ENCODE peak calls at places on chromosomes 5 and 9, in nine cellular contexts. One of them, this sample, is unnamed.

GRCh38 chr5:178113141-178113787 is at the start of gene N4BP3:
- DNase-seq in cardiac septum: no peak
- DNase-seq in brain microvascular endothelial cell: no peak
- DNase-seq in iPS DF 6.9: no peak
- DNase-seq in iPS-NIHi11: peak
- DNase-seq in AG09309: no peak
- DNase-seq in GM03348: peak
- DNase-seq in fibroblast of the conjunctiva: no peak
- DNase-seq in iris pigment epithelial cell: peak
- DNase-seq in this sample: peak

GRCh38 chr9:136003356-136004218 is 42.4 kb upstream of the UBAC1 start:
- DNase-seq in cardiac septum: no peak
- DNase-seq in brain microvascular endothelial cell: no peak
- DNase-seq in iPS DF 6.9: no peak
- DNase-seq in iPS-NIHi11: no peak
- DNase-seq in AG09309: no peak
- DNase-seq in GM03348: no peak
- DNase-seq in fibroblast of the conjunctiva: no peak
- DNase-seq in iris pigment epithelial cell: no peak
- DNase-seq in this sample: no peak

GRCh38 chr5:110356687-110357086 is 369.8 kb downstream of the TMEM232 start:
- DNase-seq in cardiac septum: no peak
- DNase-seq in brain microvascular endothelial cell: peak
- DNase-seq in iPS DF 6.9: no peak
- DNase-seq in iPS-NIHi11: no peak
- DNase-seq in AG09309: no peak
- DNase-seq in GM03348: no peak
- DNase-seq in fibroblast of the conjunctiva: no peak
- DNase-seq in iris pigment epithelial cell: peak
- DNase-seq in this sample: no peak

GRCh38 chr5:103744159-103744558 is 181.6 kb upstream of the NUDT12 start:
- DNase-seq in cardiac septum: no peak
- DNase-seq in brain microvascular endothelial cell: peak
- DNase-seq in iPS DF 6.9: no peak
- DNase-seq in iPS-NIHi11: no peak
- DNase-seq in AG09309: peak
- DNase-seq in GM03348: peak
- DNase-seq in fibroblast of the conjunctiva: peak
- DNase-seq in iris pigment epithelial cell: peak
- DNase-seq in this sample: no peak

GRCh38 chr9:129983891-129984290 is 59.1 kb downstream of the FNBP1 start:
- DNase-seq in cardiac septum: no peak
- DNase-seq in brain microvascular endothelial cell: no peak
- DNase-seq in iPS DF 6.9: no peak
- DNase-seq in iPS-NIHi11: no peak
- DNase-seq in AG09309: no peak
- DNase-seq in GM03348: peak
- DNase-seq in fibroblast of the conjunctiva: no peak
- DNase-seq in iris pigment epithelial cell: peak
- DNase-seq in this sample: no peak

GRCh38 chr9:70407081-70407503 is 7.4 kb downstream of the KLF9 start:
- DNase-seq in cardiac septum: no peak
- DNase-seq in brain microvascular endothelial cell: peak
- DNase-seq in iPS DF 6.9: no peak
- DNase-seq in iPS-NIHi11: no peak
- DNase-seq in AG09309: peak
- DNase-seq in GM03348: peak
- DNase-seq in fibroblast of the conjunctiva: no peak
- DNase-seq in iris pigment epithelial cell: peak
- DNase-seq in this sample: no peak

GRCh38 chr9:14627513-14627912 is 65.7 kb downstream of the ZDHHC21 start:
- DNase-seq in cardiac septum: no peak
- DNase-seq in brain microvascular endothelial cell: no peak
- DNase-seq in iPS DF 6.9: no peak
- DNase-seq in iPS-NIHi11: no peak
- DNase-seq in AG09309: no peak
- DNase-seq in GM03348: no peak
- DNase-seq in fibroblast of the conjunctiva: no peak
- DNase-seq in iris pigment epithelial cell: no peak
- DNase-seq in this sample: no peak

GRCh38 chr5:18553269-18553668 is 919.0 kb downstream of the TAF11L14 start:
- DNase-seq in cardiac septum: no peak
- DNase-seq in brain microvascular endothelial cell: no peak
- DNase-seq in iPS DF 6.9: no peak
- DNase-seq in iPS-NIHi11: peak
- DNase-seq in AG09309: no peak
- DNase-seq in GM03348: no peak
- DNase-seq in fibroblast of the conjunctiva: peak
- DNase-seq in iris pigment epithelial cell: peak
- DNase-seq in this sample: no peak

GRCh38 chr5:75335952-75336624 is 932 bp upstream of the HMGCR start:
- DNase-seq in cardiac septum: no peak
- DNase-seq in brain microvascular endothelial cell: peak
- DNase-seq in iPS DF 6.9: no peak
- DNase-seq in iPS-NIHi11: peak
- DNase-seq in AG09309: peak
- DNase-seq in GM03348: peak
- DNase-seq in fibroblast of the conjunctiva: peak
- DNase-seq in iris pigment epithelial cell: peak
- DNase-seq in this sample: no peak

GRCh38 chr5:88452820-88453219 is 184.2 kb upstream of the TMEM161B start:
- DNase-seq in cardiac septum: no peak
- DNase-seq in brain microvascular endothelial cell: peak
- DNase-seq in iPS DF 6.9: no peak
- DNase-seq in iPS-NIHi11: peak
- DNase-seq in AG09309: no peak
- DNase-seq in GM03348: peak
- DNase-seq in fibroblast of the conjunctiva: no peak
- DNase-seq in iris pigment epithelial cell: peak
- DNase-seq in this sample: peak